ENCODE peak calls at places on chromosomes 1 and 21, in four cellular contexts. G, P, M and Q are unnamed samples.

GRCh38 chr1:233359431-233359830 is 31.9 kb downstream of the MAP3K21 start:
- DNase-seq in P (no peak), G (no peak), M (no peak), Q (no peak)

GRCh38 chr1:36359911-36360310 is 25.8 kb downstream of the STK40 start:
- DNase-seq in P (peak; percentile 37), M (no peak), G (no peak), Q (no peak)

GRCh38 chr1:219298581-219299148 is 125.0 kb downstream of the LYPLAL1 start:
- DNase-seq in M (no peak), P (peak; percentile 69), G (no peak), Q (no peak)

GRCh38 chr1:211260161-211261107 is 1.3 kb downstream of the RCOR3 start:
- DNase-seq in M (peak; percentile 59), G (peak; percentile 86), P (peak; percentile 61), Q (peak; percentile 85)

GRCh38 chr1:44297695-44298400 is 57.2 kb downstream of the ERI3 start:
- DNase-seq in G (no peak), P (no peak), M (no peak), Q (no peak)

GRCh38 chr1:19852036-19852435 is 30.2 kb upstream of the OTUD3 start:
- DNase-seq in G (no peak), P (no peak), M (no peak), Q (no peak)

GRCh38 chr21:25188639-25189038 is 418.6 kb downstream of the MRPL39 start:
- DNase-seq in M (no peak), G (no peak), P (no peak), Q (no peak)

GRCh38 chr21:37916795-37917142 is 512 bp upstream of the KCNJ6 start:
- DNase-seq in P (no peak), G (peak; percentile 76), M (peak; percentile 43), Q (peak; percentile 83)

GRCh38 chr1:206717237-206717989 is 32.7 kb downstream of the MAPKAPK2 start:
- DNase-seq in M (no peak), G (no peak), P (no peak), Q (no peak)

GRCh38 chr1:170765712-170766330 is 101.9 kb downstream of the PRRX1 start:
- DNase-seq in P (peak; percentile 64), M (no peak), G (peak; percentile 11), Q (no peak)

GRCh38 chr1:93331412-93331811 is 14.3 kb upstream of the DR1 start:
- DNase-seq in M (no peak), G (peak; percentile 11), P (peak; percentile 69), Q (no peak)

GRCh38 chr1:206663832-206664652 is 20.7 kb upstream of the MAPKAPK2 start:
- DNase-seq in G (peak; percentile 86), M (peak; percentile 89), P (peak; percentile 66), Q (peak; percentile 85)

GRCh38 chr21:25507522-25507921 is 99.8 kb downstream of the MRPL39 start:
- DNase-seq in G (peak; percentile 26), M (no peak), P (peak; percentile 23), Q (no peak)

GRCh38 chr1:116001739-116002487 is 25.6 kb downstream of the SLC22A15 start:
- DNase-seq in M (no peak), G (no peak), P (no peak), Q (no peak)
- H3K18ac ChIP-seq in M (no peak overlapping the region), G (no peak overlapping the region), P (no peak overlapping the region), Q (no peak overlapping the region)

GRCh38 chr1:229141701-229142377 is 129.1 kb upstream of the RAB4A start:
- DNase-seq in P (no peak), M (no peak), G (no peak), Q (no peak)
- H4K8ac ChIP-seq in P (no peak overlapping the region), M (no peak overlapping the region), G (no peak overlapping the region), Q (no peak overlapping the region)

GRCh38 chr1:30750751-30751291 is 6.8 kb downstream of the LAPTM5 start:
- DNase-seq in G (no peak), P (no peak), M (no peak), Q (no peak)
- H3K4me2 ChIP-seq in G (no peak overlapping the region), P (no peak overlapping the region), M (no peak overlapping the region), Q (no peak overlapping the region)

DNA sequence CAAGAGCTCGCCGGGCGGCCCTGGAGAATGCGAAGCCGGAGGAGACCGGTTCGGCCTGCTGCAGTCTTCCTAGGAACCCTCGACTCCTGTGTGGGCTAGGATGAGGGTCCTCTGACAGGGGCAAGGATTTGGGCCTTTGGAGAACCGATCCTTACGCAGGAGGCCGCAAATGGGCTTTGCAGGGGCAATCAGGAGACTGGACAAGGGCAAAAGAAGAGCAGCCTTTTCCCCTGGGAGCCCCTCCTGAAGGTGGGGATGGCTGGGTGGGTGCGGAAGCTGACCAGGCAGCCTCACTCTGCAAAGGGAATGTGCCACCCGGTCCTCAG is 111.6 kb downstream of the NAV1 start:
- DNase-seq in M (no peak), P (no peak), G (no peak), Q (no peak)
- H3K18ac ChIP-seq in M (peak overlapping the region; percentile 94), P (peak overlapping the region; percentile 25), G (no peak overlapping the region), Q (peak overlapping the region; percentile 28)

DNA sequence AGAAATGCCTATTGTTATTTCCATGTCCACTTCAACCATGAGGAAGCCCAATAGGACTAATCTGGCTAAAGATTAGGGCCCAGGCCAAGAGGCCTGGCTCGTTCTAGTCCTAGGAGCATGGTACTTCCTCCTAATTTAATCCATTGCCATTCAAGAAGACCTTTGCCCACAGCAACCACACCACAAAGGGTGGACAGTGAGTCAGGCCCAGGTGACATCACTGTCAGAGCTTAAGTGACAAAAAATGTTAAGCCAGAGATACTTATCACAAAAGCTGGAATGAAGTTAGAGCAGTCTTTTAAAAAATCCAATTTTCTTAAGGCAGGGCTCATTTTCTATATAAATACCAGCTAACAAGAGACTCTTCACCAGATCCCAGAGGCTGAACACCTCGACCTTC is at the start of gene SPRR3:
- DNase-seq in G (no peak), M (no peak), P (no peak), Q (no peak)
- H4K8ac ChIP-seq in G (no peak within 1 kb of the TSS), M (no peak within 1 kb of the TSS), P (no peak within 1 kb of the TSS), Q (no peak within 1 kb of the TSS)

GRCh38 chr1:169312084-169312954 is 55.3 kb downstream of the NME7 start:
- DNase-seq in M (no peak), G (peak; percentile 61), P (peak; percentile 98), Q (no peak)
- H3K4me2 ChIP-seq in M (no peak overlapping the region), G (no peak overlapping the region), P (peak overlapping the region; percentile 21), Q (no peak overlapping the region)

GRCh38 chr1:231028676-231029075 is 11.4 kb downstream of the FAM89A start:
- DNase-seq in P (no peak), G (peak; percentile 26), M (no peak), Q (peak; percentile 47)
- H3K18ac ChIP-seq in P (no peak overlapping the region), G (no peak overlapping the region), M (no peak overlapping the region), Q (no peak overlapping the region)

GRCh38 chr1:198520524-198521254 is 19.8 kb downstream of the ATP6V1G3 start:
- DNase-seq in P (no peak), M (no peak), G (peak; percentile 40), Q (no peak)
- H4K8ac ChIP-seq in P (no peak overlapping the region), M (no peak overlapping the region), G (no peak overlapping the region), Q (no peak overlapping the region)

GRCh38 chr1:215569987-215570824 is 3.1 kb downstream of the KCTD3 start:
- DNase-seq in M (no peak), P (peak; percentile 20), G (no peak), Q (no peak)
- H3K4me2 ChIP-seq in M (no peak overlapping the region), P (peak overlapping the region; percentile 96), G (no peak overlapping the region), Q (no peak overlapping the region)

GRCh38 chr1:9870572-9870971 is 39.5 kb downstream of the CTNNBIP1 start:
- DNase-seq in P (no peak), M (no peak), G (no peak), Q (no peak)
- H3K18ac ChIP-seq in P (no peak overlapping the region), M (no peak overlapping the region), G (no peak overlapping the region), Q (no peak overlapping the region)